ENCODE peak calls at places on chromosome 11, in eight cellular contexts. M is Peyer's patch; S is stimulated activated CD4-positive, alpha-beta T cell treated with anti-CD3 and anti-CD28 coated beads, Interleukin-15, amount 100 ng/mL, for 24 hours; C is GM12865; Q is cerebellum; K is activated CD4-positive, alpha-beta T cell treated with anti-CD3 and anti-CD28 coated beads for 48 hours; B is pons; V is NCI-H345. I is an unnamed sample.

GRCh38 chr11:105443623-105444022 is 166.2 kb upstream of the GRIA4 start:
- DNase-seq in M (no peak), S (no peak), C (no peak), Q (no peak), K (no peak), B (no peak), V (no peak), I (no peak)

GRCh38 chr11:64134963-64135362 is 30.9 kb downstream of the MACROD1 start:
- DNase-seq in M (no peak), S (no peak), C (no peak), Q (peak; percentile 86), K (no peak), B (no peak), V (no peak), I (no peak)

GRCh38 chr11:34747261-34747660 is 126.4 kb downstream of the EHF start:
- DNase-seq in M (no peak), S (no peak), C (no peak), Q (no peak), K (no peak), B (no peak), V (no peak), I (no peak)

GRCh38 chr11:132911186-132911585 is 621.1 kb downstream of the OPCML start:
- DNase-seq in M (no peak), S (no peak), C (no peak), Q (no peak), K (no peak), B (no peak), V (no peak), I (peak; percentile 77)

GRCh38 chr11:12587333-12587997 is 86.8 kb upstream of the TEAD1 start:
- DNase-seq in M (no peak), S (no peak), C (no peak), Q (no peak), K (no peak), B (no peak), V (no peak), I (peak; percentile 31)

GRCh38 chr11:63516109-63516508 is 10.2 kb downstream of the LGALS12 start:
- DNase-seq in M (no peak), S (no peak), C (no peak), Q (no peak), K (no peak), B (no peak), V (no peak), I (no peak)

GRCh38 chr11:68127791-68128681 is 6.8 kb upstream of the CHKA start:
- DNase-seq in M (peak; percentile 72), S (no peak), C (no peak), Q (peak; percentile 70), K (no peak), B (peak; percentile 25), V (no peak), I (no peak)

GRCh38 chr11:6210274-6210955 is 5.1 kb downstream of the C11orf42 start:
- DNase-seq in M (no peak), S (no peak), C (no peak), Q (no peak), K (no peak), B (no peak), V (no peak), I (no peak)

GRCh38 chr11:21072517-21072916 is 403.1 kb downstream of the NELL1 start:
- DNase-seq in M (no peak), S (no peak), C (peak; percentile 4), Q (no peak), K (no peak), B (no peak), V (no peak), I (no peak)

GRCh38 chr11:1040428-1041148 is 4.1 kb upstream of the MUC6 start:
- DNase-seq in M (no peak), S (no peak), C (no peak), Q (no peak), K (no peak), B (no peak), V (no peak), I (no peak)

GRCh38 chr11:57742087-57742452 is 779 bp downstream of the SELENOH start:
- DNase-seq in M (no peak), S (peak; percentile 31), C (no peak), Q (no peak), K (no peak), B (no peak), V (no peak), I (no peak)

GRCh38 chr11:27161071-27161470 is 120.5 kb downstream of the BBOX1 start:
- DNase-seq in M (no peak), S (no peak), C (no peak), Q (no peak), K (no peak), B (no peak), V (no peak), I (no peak)

GRCh38 chr11:3164138-3164539 is 971 bp downstream of the OSBPL5 start:
- DNase-seq in M (peak; percentile 50), S (no peak), C (no peak), Q (no peak), K (no peak), B (no peak), V (no peak), I (no peak)

GRCh38 chr11:19912206-19913118 is 199.8 kb downstream of the NAV2 start:
- DNase-seq in M (no peak), S (no peak), C (no peak), Q (no peak), K (no peak), B (no peak), V (no peak), I (no peak)

GRCh38 chr11:40306938-40307548 is 1152.4 kb downstream of the LRRC4C start:
- DNase-seq in M (no peak), S (peak; percentile 1), C (peak; percentile 46), Q (peak; percentile 2), K (no peak), B (peak; percentile 43), V (peak; percentile 5), I (peak; percentile 29)

GRCh38 chr11:68308068-68308467 is 4.3 kb upstream of the LRP5 start:
- DNase-seq in M (no peak), S (no peak), C (no peak), Q (no peak), K (no peak), B (no peak), V (no peak), I (no peak)

GRCh38 chr11:118533769-118534729 is 3.1 kb downstream of the TMEM25 start:
- DNase-seq in M (peak; percentile 84), S (no peak), C (no peak), Q (no peak), K (no peak), B (peak; percentile 73), V (no peak), I (no peak)

GRCh38 chr11:121048464-121049233 is 24.7 kb downstream of the TBCEL start:
- DNase-seq in M (no peak), S (no peak), C (no peak), Q (no peak), K (no peak), B (no peak), V (no peak), I (peak; percentile 29)